ENCODE peak calls at places on chromosome 15, in seven cellular contexts. One of them, this sample, is unnamed.

GRCh38 chr15:90465140-90465929 is 64.4 kb upstream of the CRTC3 start:
- DNase-seq in K562: no peak
- DNase-seq in A549: no peak
- DNase-seq in SK-N-SH: no peak
- DNase-seq in HCT116: no peak
- DNase-seq in WTC11: no peak
- DNase-seq in H1: no peak
- DNase-seq in this sample: no peak

GRCh38 chr15:42353061-42353460 is 6.2 kb upstream of the CAPN3 start:
- DNase-seq in WTC11: no peak
- DNase-seq in A549: no peak
- DNase-seq in SK-N-SH: no peak
- DNase-seq in K562: no peak
- DNase-seq in HCT116: no peak
- DNase-seq in H1: no peak
- DNase-seq in this sample: no peak

GRCh38 chr15:76179023-76179422 is 119.2 kb downstream of the TMEM266 start:
- DNase-seq in SK-N-SH: no peak
- DNase-seq in K562: no peak
- DNase-seq in WTC11: no peak
- DNase-seq in A549: no peak
- DNase-seq in H1: no peak
- DNase-seq in HCT116: no peak
- DNase-seq in this sample: no peak

GRCh38 chr15:71109130-71109529 is 6.1 kb upstream of the THSD4 start:
- DNase-seq in WTC11: no peak
- DNase-seq in HCT116: no peak
- DNase-seq in A549: no peak
- DNase-seq in H1: no peak
- DNase-seq in SK-N-SH: no peak
- DNase-seq in K562: no peak
- DNase-seq in this sample: no peak

GRCh38 chr15:84826369-84826823 is 9.2 kb downstream of the ALPK3 start:
- DNase-seq in H1: no peak
- DNase-seq in A549: peak; percentile 75
- DNase-seq in HCT116: peak; percentile 56
- DNase-seq in K562: peak; percentile 70
- DNase-seq in WTC11: peak; percentile 77
- DNase-seq in SK-N-SH: no peak
- DNase-seq in this sample: peak; percentile 44

GRCh38 chr15:99574502-99574901 is 8.7 kb downstream of the MEF2A start:
- DNase-seq in WTC11: no peak
- DNase-seq in A549: no peak
- DNase-seq in H1: no peak
- DNase-seq in HCT116: no peak
- DNase-seq in SK-N-SH: no peak
- DNase-seq in K562: no peak
- DNase-seq in this sample: no peak

GRCh38 chr15:71096676-71097075 is 18.6 kb upstream of the THSD4 start:
- DNase-seq in SK-N-SH: no peak
- DNase-seq in H1: no peak
- DNase-seq in A549: no peak
- DNase-seq in HCT116: no peak
- DNase-seq in K562: no peak
- DNase-seq in WTC11: no peak
- DNase-seq in this sample: no peak

GRCh38 chr15:33243393-33243792 is 48.9 kb upstream of the FMN1 start:
- DNase-seq in SK-N-SH: no peak
- DNase-seq in HCT116: no peak
- DNase-seq in K562: no peak
- DNase-seq in WTC11: no peak
- DNase-seq in H1: no peak
- DNase-seq in A549: no peak
- DNase-seq in this sample: no peak

GRCh38 chr15:45995800-45996199 is 361.0 kb downstream of the SQOR start:
- DNase-seq in HCT116: no peak
- DNase-seq in A549: no peak
- DNase-seq in SK-N-SH: no peak
- DNase-seq in K562: no peak
- DNase-seq in H1: no peak
- DNase-seq in WTC11: no peak
- DNase-seq in this sample: no peak

GRCh38 chr15:40871749-40872617 is 2.1 kb downstream of the RHOV start:
- DNase-seq in SK-N-SH: no peak
- DNase-seq in WTC11: peak; percentile 73
- DNase-seq in H1: no peak
- DNase-seq in K562: no peak
- DNase-seq in HCT116: no peak
- DNase-seq in A549: no peak
- DNase-seq in this sample: no peak

GRCh38 chr15:92921215-92922131 is 21.3 kb downstream of the CHD2 start:
- DNase-seq in WTC11: no peak
- DNase-seq in SK-N-SH: no peak
- DNase-seq in H1: no peak
- DNase-seq in A549: no peak
- DNase-seq in HCT116: peak; percentile 89
- DNase-seq in K562: no peak
- DNase-seq in this sample: no peak

GRCh38 chr15:91872356-91873132 is 19.0 kb downstream of the SLCO3A1 start:
- DNase-seq in H1: no peak
- DNase-seq in K562: no peak
- DNase-seq in WTC11: no peak
- DNase-seq in A549: no peak
- DNase-seq in SK-N-SH: no peak
- DNase-seq in HCT116: no peak
- DNase-seq in this sample: no peak

GRCh38 chr15:58771621-58772235 is 626 bp downstream of the MINDY2 start:
- DNase-seq in A549: peak; percentile 70
- DNase-seq in WTC11: peak; percentile 70
- DNase-seq in K562: peak; percentile 50
- DNase-seq in H1: no peak
- DNase-seq in HCT116: no peak
- DNase-seq in SK-N-SH: no peak
- DNase-seq in this sample: peak; percentile 46

GRCh38 chr15:101088788-101089578 is 162.9 kb downstream of the CHSY1 start:
- DNase-seq in H1: peak; percentile 34
- DNase-seq in SK-N-SH: peak; percentile 93
- DNase-seq in A549: peak; percentile 82
- DNase-seq in WTC11: peak; percentile 80
- DNase-seq in HCT116: peak; percentile 26
- DNase-seq in K562: peak; percentile 77
- DNase-seq in this sample: peak; percentile 68

GRCh38 chr15:69474291-69474690 is 21.7 kb downstream of the RPLP1 start:
- DNase-seq in K562: no peak
- DNase-seq in A549: no peak
- DNase-seq in SK-N-SH: no peak
- DNase-seq in HCT116: no peak
- DNase-seq in H1: no peak
- DNase-seq in WTC11: no peak
- DNase-seq in this sample: no peak

GRCh38 chr15:38652998-38653397 is 88.4 kb upstream of the RASGRP1 start:
- DNase-seq in K562: no peak
- DNase-seq in HCT116: no peak
- DNase-seq in WTC11: no peak
- DNase-seq in SK-N-SH: no peak
- DNase-seq in H1: no peak
- DNase-seq in A549: no peak
- DNase-seq in this sample: no peak

GRCh38 chr15:24675332-24676144 is at the start of gene NPAP1:
- DNase-seq in H1: no peak
- DNase-seq in A549: no peak
- DNase-seq in SK-N-SH: no peak
- DNase-seq in K562: no peak
- DNase-seq in WTC11: no peak
- DNase-seq in HCT116: no peak
- DNase-seq in this sample: no peak

GRCh38 chr15:33837294-33837693 is 131.0 kb upstream of the CHRM5 start:
- DNase-seq in HCT116: no peak
- DNase-seq in K562: no peak
- DNase-seq in SK-N-SH: no peak
- DNase-seq in H1: no peak
- DNase-seq in WTC11: no peak
- DNase-seq in A549: no peak
- DNase-seq in this sample: no peak

GRCh38 chr15:60384052-60384451 is 13.7 kb downstream of the ANXA2 start:
- DNase-seq in HCT116: no peak
- DNase-seq in A549: no peak
- DNase-seq in SK-N-SH: no peak
- DNase-seq in H1: no peak
- DNase-seq in K562: no peak
- DNase-seq in WTC11: no peak
- DNase-seq in this sample: no peak

GRCh38 chr15:78808550-78808949 is 2.7 kb downstream of the ADAMTS7 start:
- DNase-seq in WTC11: peak; percentile 54
- DNase-seq in H1: no peak
- DNase-seq in K562: peak; percentile 56
- DNase-seq in SK-N-SH: peak; percentile 60
- DNase-seq in HCT116: peak; percentile 34
- DNase-seq in A549: peak; percentile 71
- DNase-seq in this sample: peak; percentile 81

GRCh38 chr15:60949034-60949977 is 279.8 kb downstream of the RORA start:
- DNase-seq in WTC11: no peak
- DNase-seq in HCT116: no peak
- DNase-seq in K562: no peak
- DNase-seq in SK-N-SH: no peak
- DNase-seq in A549: no peak
- DNase-seq in H1: no peak
- DNase-seq in this sample: no peak

GRCh38 chr15:68620721-68621528 is 42.1 kb downstream of the CORO2B start:
- DNase-seq in H1: no peak
- DNase-seq in SK-N-SH: no peak
- DNase-seq in WTC11: no peak
- DNase-seq in K562: no peak
- DNase-seq in A549: no peak
- DNase-seq in HCT116: no peak
- DNase-seq in this sample: no peak

GRCh38 chr15:37133619-37134018 is 33.3 kb upstream of the MEIS2 start:
- DNase-seq in SK-N-SH: no peak
- DNase-seq in H1: no peak
- DNase-seq in HCT116: no peak
- DNase-seq in WTC11: no peak
- DNase-seq in K562: no peak
- DNase-seq in A549: no peak
- DNase-seq in this sample: peak; percentile 15

DNA sequence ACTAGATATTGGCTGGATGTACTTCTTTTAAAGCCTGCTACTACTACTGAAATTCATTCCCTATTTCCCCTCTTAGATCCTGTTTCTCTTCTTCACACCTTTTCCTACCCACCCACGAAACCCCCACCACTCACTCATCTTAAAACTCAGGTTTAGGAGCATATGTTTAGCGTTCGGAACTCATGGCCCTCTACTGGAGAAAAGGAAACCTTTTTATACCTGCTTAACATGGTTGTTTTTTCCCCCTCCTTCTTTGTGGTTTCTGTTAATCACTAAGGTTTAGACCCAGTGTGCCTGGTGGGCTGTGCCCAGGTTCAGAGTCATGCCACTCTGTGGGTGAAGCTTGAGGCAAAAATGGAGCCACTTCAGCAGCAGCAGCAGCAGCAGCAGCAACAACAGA is 2.6 kb downstream of the ARID3B start:
- DNase-seq in WTC11: no peak
- DNase-seq in SK-N-SH: no peak
- DNase-seq in K562: no peak
- DNase-seq in HCT116: no peak
- DNase-seq in A549: no peak
- DNase-seq in H1: no peak
- DNase-seq in this sample: peak; percentile 21
- TF ChIP-seq CTCF in WTC11: no peak
- TF ChIP-seq CTCF in SK-N-SH: peak; percentile 37
- TF ChIP-seq CTCF in K562: peak; percentile 40
- TF ChIP-seq CTCF in HCT116: peak; percentile 10
- TF ChIP-seq CTCF in A549: no peak
- TF ChIP-seq CTCF in H1: no peak
- TF ChIP-seq CTCF in this sample: peak; percentile 23

DNA sequence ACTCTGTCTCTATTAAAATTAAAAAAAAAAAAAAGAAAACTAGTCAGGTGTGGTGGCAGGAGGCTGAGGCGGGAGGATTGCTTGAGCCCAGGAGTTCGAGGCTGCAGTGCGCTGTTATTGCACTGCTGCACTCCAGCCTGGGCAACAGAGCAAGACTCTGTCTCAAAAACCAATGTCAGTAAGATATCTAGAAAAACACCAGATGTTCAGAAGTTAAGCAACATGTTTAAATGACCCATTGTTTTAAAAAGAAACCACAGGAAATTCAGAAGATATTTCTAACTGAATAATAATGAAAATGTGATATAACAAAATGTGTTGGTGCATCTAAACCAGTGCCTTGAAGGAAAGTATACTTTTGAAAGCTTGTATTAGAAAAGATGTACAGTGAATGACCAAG is 203.4 kb upstream of the CGNL1 start:
- DNase-seq in K562: no peak
- DNase-seq in H1: no peak
- DNase-seq in HCT116: no peak
- DNase-seq in WTC11: no peak
- DNase-seq in SK-N-SH: no peak
- DNase-seq in A549: no peak
- DNase-seq in this sample: no peak
- TF ChIP-seq MAX in K562: no peak
- TF ChIP-seq MAX in H1: no peak
- TF ChIP-seq MAX in HCT116: no peak
- TF ChIP-seq MAX in WTC11: no peak
- TF ChIP-seq MAX in SK-N-SH: no peak
- TF ChIP-seq MAX in A549: no peak
- TF ChIP-seq MAX in this sample: no peak

GRCh38 chr15:47846911-47847310 is 129.6 kb downstream of the SEMA6D start:
- DNase-seq in A549: no peak
- DNase-seq in HCT116: no peak
- DNase-seq in WTC11: no peak
- DNase-seq in SK-N-SH: no peak
- DNase-seq in H1: no peak
- DNase-seq in K562: no peak
- DNase-seq in this sample: no peak

GRCh38 chr15:47839233-47839867 is 122.0 kb downstream of the SEMA6D start:
- DNase-seq in A549: no peak
- DNase-seq in K562: no peak
- DNase-seq in WTC11: no peak
- DNase-seq in HCT116: no peak
- DNase-seq in H1: no peak
- DNase-seq in SK-N-SH: no peak
- DNase-seq in this sample: no peak

GRCh38 chr15:47846128-47846868 is 129.0 kb downstream of the SEMA6D start:
- DNase-seq in SK-N-SH: no peak
- DNase-seq in K562: no peak
- DNase-seq in A549: no peak
- DNase-seq in H1: no peak
- DNase-seq in WTC11: no peak
- DNase-seq in HCT116: no peak
- DNase-seq in this sample: no peak

GRCh38 chr15:47844437-47844836 is 127.1 kb downstream of the SEMA6D start:
- DNase-seq in SK-N-SH: no peak
- DNase-seq in WTC11: no peak
- DNase-seq in HCT116: no peak
- DNase-seq in A549: no peak
- DNase-seq in K562: no peak
- DNase-seq in H1: no peak
- DNase-seq in this sample: no peak

GRCh38 chr15:47843124-47843663 is 125.9 kb downstream of the SEMA6D start:
- DNase-seq in A549: no peak
- DNase-seq in HCT116: no peak
- DNase-seq in WTC11: no peak
- DNase-seq in H1: no peak
- DNase-seq in SK-N-SH: no peak
- DNase-seq in K562: no peak
- DNase-seq in this sample: no peak
- TF ChIP-seq CTCF in A549: no peak
- TF ChIP-seq CTCF in HCT116: no peak
- TF ChIP-seq CTCF in WTC11: no peak
- TF ChIP-seq CTCF in H1: no peak
- TF ChIP-seq CTCF in SK-N-SH: no peak
- TF ChIP-seq CTCF in K562: no peak
- TF ChIP-seq CTCF in this sample: no peak

GRCh38 chr15:29141206-29141907 is 128.3 kb downstream of the NSMCE3 start:
- DNase-seq in K562: no peak
- DNase-seq in SK-N-SH: no peak
- DNase-seq in A549: no peak
- DNase-seq in H1: no peak
- DNase-seq in WTC11: no peak
- DNase-seq in HCT116: no peak
- DNase-seq in this sample: no peak
- TF ChIP-seq MAX in K562: no peak
- TF ChIP-seq MAX in SK-N-SH: no peak
- TF ChIP-seq MAX in A549: no peak
- TF ChIP-seq MAX in H1: no peak
- TF ChIP-seq MAX in WTC11: no peak
- TF ChIP-seq MAX in HCT116: no peak
- TF ChIP-seq MAX in this sample: no peak

This sample was measured in NB4.